ENCODE peak calls at places on chromosome 9, in four cellular contexts. M, T, Z and B are unnamed samples.
A peak's percentile ranks its signal among the peaks of the same experiment; 100 is the strongest.

GRCh38 chr9:120473626-120474025 is 106.3 kb downstream of the CDK5RAP2 start:
- DNase-seq in M (no peak), T (no peak), Z (no peak), B (no peak)

GRCh38 chr9:127121628-127122175 is 733 bp downstream of the ANGPTL2 start:
- DNase-seq in M (peak; percentile 38), T (no peak), Z (no peak), B (no peak)

GRCh38 chr9:128424268-128424780 is 3.7 kb downstream of the CERCAM start:
- DNase-seq in M (no peak), T (no peak), Z (no peak), B (no peak)

GRCh38 chr9:32550046-32550608 is 2.0 kb upstream of the SMIM27 start:
- DNase-seq in M (peak; percentile 24), T (no peak), Z (peak; percentile 39), B (no peak)

GRCh38 chr9:128892223-128892892 is 10.4 kb downstream of the LRRC8A start:
- DNase-seq in M (peak; percentile 88), T (no peak), Z (no peak), B (no peak)

GRCh38 chr9:110578896-110579752 is at the start of gene SVEP1:
- DNase-seq in M (peak; percentile 69), T (no peak), Z (no peak), B (no peak)

GRCh38 chr9:73270967-73271722 is 119.5 kb downstream of the ANXA1 start:
- DNase-seq in M (peak; percentile 78), T (no peak), Z (peak; percentile 70), B (no peak)

GRCh38 chr9:16236882-16237281 is 633.6 kb downstream of the BNC2 start:
- DNase-seq in M (peak; percentile 88), T (no peak), Z (no peak), B (no peak)

GRCh38 chr9:131087354-131087893 is 8.9 kb upstream of the AIF1L start:
- DNase-seq in M (no peak), T (no peak), Z (no peak), B (no peak)

GRCh38 chr9:137382444-137382727 is 40.6 kb downstream of the EXD3 start:
- DNase-seq in M (no peak), T (no peak), Z (no peak), B (no peak)

GRCh38 chr9:96203867-96204412 is 98.0 kb downstream of the HSD17B3 start:
- DNase-seq in M (peak; percentile 53), T (no peak), Z (no peak), B (no peak)

GRCh38 chr9:127021664-127022337 is 100.6 kb downstream of the ANGPTL2 start:
- DNase-seq in M (peak; percentile 99), T (no peak), Z (no peak), B (no peak)

GRCh38 chr9:20473566-20474116 is 148.7 kb downstream of the MLLT3 start:
- DNase-seq in M (peak; percentile 38), T (no peak), Z (no peak), B (no peak)

GRCh38 chr9:128683340-128684064 is 5.5 kb upstream of the SET start:
- DNase-seq in M (peak; percentile 71), T (no peak), Z (peak; percentile 37), B (peak; percentile 38)

GRCh38 chr9:86062845-86063693 is 36.3 kb downstream of the GOLM1 start:
- DNase-seq in M (no peak), T (no peak), Z (no peak), B (no peak)

GRCh38 chr9:114911167-114911821 is 19.1 kb downstream of the TNFSF8 start:
- DNase-seq in M (peak; percentile 59), T (no peak), Z (peak; percentile 57), B (no peak)

GRCh38 chr9:35791321-35791921 is at the start of gene NPR2:
- DNase-seq in M (peak; percentile 39), T (no peak), Z (no peak), B (no peak)

GRCh38 chr9:19113964-19114679 is 11.4 kb upstream of the HAUS6 start:
- DNase-seq in M (no peak), T (no peak), Z (no peak), B (no peak)